ENCODE peak calls at places on chromosomes 2 and 18, in ten cellular contexts. W is CD4-positive, alpha-beta T cell; Y is EH; M is ELF-1; H is fibroblast of the aortic adventitia; F is cardiac muscle cell; A is NB4; S is activated CD4-positive, alpha-beta T cell treated with anti-CD3 and anti-CD28 coated beads, Interleukin-2, amount 10 ng/mL, durations not matched to agents 7 days and 5 days; Q is T-helper 9 cell; N is MCF 10A. T is an unnamed sample.

GRCh38 chr2:189298038-189298437 is 118.5 kb upstream of the COL5A2 start:
- DNase-seq in W (no peak), Y (peak; percentile 17), M (no peak), H (peak; percentile 31), F (no peak), A (no peak), S (no peak), Q (no peak), N (no peak), T (no peak)

GRCh38 chr2:197888322-197888721 is 83.9 kb downstream of the PLCL1 start:
- DNase-seq in W (no peak), Y (no peak), M (no peak), H (no peak), F (no peak), A (no peak), S (no peak), Q (no peak), N (no peak), T (no peak)

GRCh38 chr2:11465485-11466306 is at the start of gene E2F6:
- DNase-seq in W (peak; percentile 76), Y (peak; percentile 91), M (peak; percentile 97), H (peak; percentile 94), F (peak; percentile 92), A (peak; percentile 92), S (peak; percentile 83), Q (peak; percentile 78), N (peak; percentile 94), T (peak; percentile 95)

GRCh38 chr18:24319757-24320156 is 77.9 kb downstream of the OSBPL1A start:
- DNase-seq in W (no peak), Y (no peak), M (peak; percentile 4), H (no peak), F (no peak), A (no peak), S (no peak), Q (no peak), N (no peak), T (no peak)

GRCh38 chr2:128270306-128271185 is 48.1 kb downstream of the HS6ST1 start:
- DNase-seq in W (no peak), Y (no peak), M (no peak), H (no peak), F (no peak), A (no peak), S (no peak), Q (no peak), N (no peak), T (no peak)

GRCh38 chr2:132632000-132632649 is 37.9 kb downstream of the LYPD1 start:
- DNase-seq in W (no peak), Y (peak; percentile 46), M (peak; percentile 55), H (peak; percentile 61), F (no peak), A (no peak), S (no peak), Q (no peak), N (peak; percentile 46), T (no peak)

GRCh38 chr2:241846406-241846805 is 12.3 kb downstream of the PDCD1 start:
- DNase-seq in W (no peak), Y (no peak), M (no peak), H (no peak), F (no peak), A (no peak), S (no peak), Q (no peak), N (no peak), T (no peak)

GRCh38 chr2:241905716-241906376 is 36.3 kb downstream of the RTP5 start:
- DNase-seq in W (no peak), Y (no peak), M (no peak), H (no peak), F (no peak), A (no peak), S (no peak), Q (no peak), N (no peak), T (no peak)

GRCh38 chr2:224973112-224974016 is 68.9 kb downstream of the DOCK10 start:
- DNase-seq in W (no peak), Y (peak; percentile 45), M (no peak), H (no peak), F (no peak), A (no peak), S (peak; percentile 23), Q (no peak), N (peak; percentile 34), T (no peak)

GRCh38 chr2:184598313-184599053 is at the start of gene ZNF804A:
- DNase-seq in W (no peak), Y (peak; percentile 46), M (peak; percentile 37), H (peak; percentile 61), F (peak; percentile 68), A (peak; percentile 93), S (no peak), Q (no peak), N (peak; percentile 59), T (peak; percentile 28)